ENCODE peak calls at places on chromosomes 1 and 21, in five cellular contexts. K is endothelial cell of umbilical vein, Y is HCT116, T is transverse colon, H is cardiac muscle cell. Q is an unnamed sample. For H3K9me3, the result is how much of the 10 kb centered on the place peaks cover.

GRCh38 chr1:42936309-42937078 is 22.2 kb downstream of the SLC2A1 start:
- DNase-seq in Y (peak), T (peak), K (no peak), H (peak), Q (no peak)

GRCh38 chr1:10932088-10932487 is 80.4 kb upstream of the TARDBP start:
- DNase-seq in K (no peak), H (no peak), T (no peak), Y (no peak), Q (no peak)

GRCh38 chr1:40820251-40820797 is 36.7 kb downstream of the KCNQ4 start:
- DNase-seq in Y (no peak), K (no peak), T (no peak), H (no peak), Q (no peak)

GRCh38 chr21:36783612-36784383 is 84.9 kb downstream of the SIM2 start:
- DNase-seq in H (peak), K (peak), T (no peak), Y (peak), Q (no peak)

GRCh38 chr1:119159963-119160362 is 19.5 kb upstream of the WARS2 start:
- DNase-seq in H (peak), T (no peak), K (no peak), Y (no peak), Q (no peak)

GRCh38 chr1:10211805-10212405 is 1.5 kb downstream of the KIF1B start:
- DNase-seq in T (no peak), K (no peak), H (no peak), Y (no peak), Q (no peak)

GRCh38 chr1:20849100-20849499 is 62.0 kb upstream of the HP1BP3 start:
- DNase-seq in K (no peak), Y (no peak), H (no peak), T (no peak), Q (no peak)

GRCh38 chr21:27476696-27477095 is 509.8 kb upstream of the ADAMTS5 start:
- DNase-seq in K (peak), H (peak), T (no peak), Y (no peak), Q (no peak)

GRCh38 chr1:44775930-44776748 is 799 bp downstream of the RPS8 start:
- DNase-seq in Y (no peak), K (peak), T (peak), H (peak), Q (no peak)

GRCh38 chr1:244219149-244219548 is 168.1 kb downstream of the ZBTB18 start:
- DNase-seq in H (no peak), Y (no peak), K (no peak), T (no peak), Q (no peak)

GRCh38 chr1:6631058-6631457 is 6.4 kb downstream of the THAP3 start:
- DNase-seq in Y (no peak), K (no peak), T (no peak), H (no peak), Q (no peak)

GRCh38 chr1:209224886-209225285 is 358.6 kb upstream of the CAMK1G start:
- DNase-seq in T (no peak), K (no peak), H (no peak), Y (no peak), Q (no peak)

GRCh38 chr1:5888606-5889211 is 103.5 kb downstream of the NPHP4 start:
- DNase-seq in H (no peak), K (no peak), Y (no peak), T (no peak), Q (no peak)

GRCh38 chr1:59990470-59990869 is 63.9 kb upstream of the CYP2J2 start:
- DNase-seq in Y (no peak), K (no peak), H (peak), T (no peak), Q (no peak)

GRCh38 chr1:153544453-153545066 is 1.0 kb downstream of the S100A4 start:
- DNase-seq in H (no peak), T (no peak), K (no peak), Y (no peak), Q (no peak)

GRCh38 chr1:156624814-156625435 is 5.7 kb downstream of the HAPLN2 start:
- DNase-seq in H (no peak), Y (no peak), K (no peak), T (no peak), Q (no peak)

GRCh38 chr1:62068978-62069377 is 125.7 kb upstream of the L1TD1 start:
- DNase-seq in Y (no peak), T (no peak), H (peak), K (no peak), Q (no peak)

GRCh38 chr1:168180148-168180524 is 1.4 kb downstream of the TIPRL start:
- DNase-seq in T (no peak), K (no peak), H (no peak), Y (no peak), Q (no peak)

DNA sequence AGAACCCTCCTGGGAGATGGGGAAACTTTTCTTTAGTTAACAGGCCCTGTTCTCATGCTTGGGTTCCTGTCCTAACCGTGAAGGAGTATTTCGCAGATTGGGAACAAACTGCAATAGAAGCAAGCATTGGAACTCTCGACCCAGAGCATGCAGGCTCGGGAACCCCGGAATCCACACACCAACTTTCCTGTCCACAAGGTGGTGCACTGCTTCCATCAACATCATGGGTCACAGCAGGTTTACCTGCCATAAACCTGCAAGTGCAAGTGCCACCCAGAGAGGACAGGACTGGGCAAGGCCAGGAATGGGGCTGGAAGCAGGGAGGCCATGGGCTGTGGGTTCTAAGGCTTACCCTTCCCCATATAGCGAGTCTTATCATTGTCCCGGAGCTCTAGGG is 6.9 kb downstream of the ENO1 start:
- DNase-seq in Y (no peak), K (no peak), T (peak), H (no peak), Q (no peak)
- TF ChIP-seq CTCF in Y (peak), K (peak), T (peak), H (peak), Q (no peak)

GRCh38 chr1:4599951-4600481 is 54.4 kb upstream of the AJAP1 start:
- DNase-seq in T (no peak), H (no peak), Y (no peak), K (no peak), Q (no peak)

GRCh38 chr1:4599521-4599920 is 54.9 kb upstream of the AJAP1 start:
- DNase-seq in Y (no peak), K (no peak), T (no peak), H (no peak), Q (no peak)

GRCh38 chr1:4601986-4602385 is 52.4 kb upstream of the AJAP1 start:
- DNase-seq in H (no peak), Y (no peak), T (no peak), K (no peak), Q (no peak)

GRCh38 chr1:4602536-4603316 is 51.7 kb upstream of the AJAP1 start:
- DNase-seq in T (no peak), K (no peak), Y (no peak), H (no peak), Q (no peak)

DNA sequence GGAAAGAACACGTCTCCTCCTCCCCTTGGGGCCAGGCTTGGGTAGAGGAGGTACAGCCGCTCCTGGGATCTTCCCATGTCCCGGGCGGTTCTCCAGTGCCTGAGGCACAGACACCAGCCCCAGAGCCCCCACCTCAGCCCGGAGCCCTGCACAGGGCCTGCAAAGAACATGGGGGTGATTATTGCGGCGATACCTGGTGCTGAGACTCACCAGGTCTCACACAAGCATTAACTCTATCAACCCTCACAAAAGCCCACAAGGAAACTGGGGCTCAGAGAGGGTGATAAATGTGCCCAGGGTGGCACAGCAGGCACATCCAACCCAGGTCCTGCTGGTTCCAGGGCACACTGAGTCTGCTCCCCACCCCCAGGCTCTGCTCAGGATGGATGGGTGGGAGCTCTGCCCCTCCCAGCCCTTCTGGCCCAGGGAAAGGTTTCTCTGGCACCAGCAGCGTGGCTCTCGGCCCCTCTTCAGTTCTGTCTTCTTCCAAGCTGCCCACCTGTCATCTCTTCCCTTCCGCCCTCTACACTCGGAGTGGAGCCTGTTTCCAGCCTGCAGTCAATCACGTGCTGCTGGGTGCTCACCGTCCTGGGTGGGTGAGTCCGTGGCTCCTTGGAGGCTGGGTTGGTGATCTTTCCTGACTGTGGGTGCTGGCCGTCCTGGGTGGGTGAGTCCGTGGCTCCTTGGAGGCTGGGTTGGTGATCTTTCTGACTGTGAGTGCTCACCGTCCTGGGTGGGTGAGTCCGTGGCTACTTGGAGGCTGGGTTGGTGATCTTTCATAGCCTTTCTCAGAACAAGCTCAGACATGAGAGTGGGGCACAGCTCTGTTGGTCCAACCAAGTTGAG is 53.6 kb upstream of the AJAP1 start:
- DNase-seq in Y (no peak), H (no peak), T (no peak), K (no peak), Q (no peak)
- H3K9me3 ChIP-seq in Y (under half), H (under half), T (under half), K (under half), Q (under half)

GRCh38 chr21:29371464-29371863 is 72.7 kb downstream of the BACH1 start:
- DNase-seq in K (no peak), Y (no peak), H (no peak), T (no peak), Q (no peak)
- TF ChIP-seq CTCF in K (no peak), Y (no peak), H (no peak), T (no peak), Q (no peak)

GRCh38 chr1:227815468-227816409 is at the start of gene PRSS38:
- DNase-seq in T (no peak), Y (no peak), K (no peak), H (no peak), Q (no peak)

DNA sequence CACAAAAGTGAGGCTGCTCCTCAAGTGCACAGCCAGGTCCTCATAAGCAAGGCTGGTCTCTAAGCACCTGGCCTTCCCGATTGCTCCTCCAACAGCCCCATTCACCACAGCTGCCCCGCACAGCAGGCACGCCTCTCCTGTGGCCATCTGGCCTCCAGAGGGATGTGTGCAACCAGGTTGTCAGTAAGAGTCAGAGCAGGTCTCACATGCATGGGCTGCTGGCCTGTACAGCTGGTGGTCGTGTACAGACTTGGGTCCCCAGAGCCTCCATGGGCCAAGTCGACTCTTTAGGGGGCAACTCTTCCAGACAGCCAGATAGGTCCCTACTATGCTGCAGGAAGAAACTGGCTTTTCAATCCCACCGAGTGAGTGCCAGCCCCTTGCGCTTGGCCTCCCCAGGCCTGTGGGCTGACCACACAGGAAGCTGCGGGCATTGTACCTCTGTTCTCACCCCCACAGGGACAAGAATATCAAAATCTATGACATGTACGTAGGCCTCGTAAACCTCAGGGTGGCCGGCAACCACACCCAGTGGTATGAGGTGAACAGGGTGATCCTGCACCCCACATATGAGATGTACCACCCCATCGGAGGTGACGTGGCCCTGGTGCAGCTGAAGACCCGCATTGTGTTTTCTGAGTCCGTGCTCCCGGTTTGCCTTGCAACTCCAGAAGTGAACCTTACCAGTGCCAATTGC is 1.4 kb downstream of the PRSS38 start:
- DNase-seq in T (no peak), H (no peak), Y (no peak), K (no peak), Q (no peak)
- H3K9me3 ChIP-seq in T (under half), H (under half), Y (under half), K (under half), Q (under half)